ENCODE peak calls at places on chromosome 9, in five cellular contexts. U is stomach, P is neural crest cell, Q is BJ, J is HFFc6. K is an unnamed sample.

GRCh38 chr9:80555782-80556325 is 984.1 kb downstream of the TLE4 start:
- DNase-seq in U (no peak), Q (no peak), P (no peak), J (no peak), K (no peak)

GRCh38 chr9:12785251-12785880 is 10.5 kb downstream of the LURAP1L start:
- DNase-seq in Q (no peak), U (peak), J (no peak), P (no peak), K (no peak)

GRCh38 chr9:96214639-96215038 is 87.3 kb downstream of the HSD17B3 start:
- DNase-seq in J (no peak), P (no peak), U (no peak), Q (no peak), K (no peak)

GRCh38 chr9:22379272-22379671 is 67.4 kb upstream of the DMRTA1 start:
- DNase-seq in P (no peak), J (no peak), U (no peak), Q (no peak), K (no peak)

GRCh38 chr9:127690735-127691134 is 16.1 kb upstream of the CFAP157 start:
- DNase-seq in J (no peak), P (no peak), U (no peak), Q (no peak), K (no peak)

GRCh38 chr9:78054180-78054579 is 22.6 kb upstream of the GNAQ start:
- DNase-seq in Q (no peak), J (no peak), P (no peak), U (no peak), K (no peak)

GRCh38 chr9:15357050-15357653 is 50.1 kb upstream of the TTC39B start:
- DNase-seq in U (peak), P (no peak), J (no peak), Q (no peak), K (no peak)

GRCh38 chr9:111610851-111611250 is 11.4 kb upstream of the PTGR1 start:
- DNase-seq in Q (no peak), P (no peak), U (no peak), J (no peak), K (no peak)

GRCh38 chr9:2385746-2386145 is 235.8 kb upstream of the VLDLR start:
- DNase-seq in U (no peak), Q (no peak), J (no peak), P (no peak), K (no peak)

GRCh38 chr9:109463924-109464625 is 34.0 kb downstream of the PTPN3 start:
- DNase-seq in Q (no peak), J (no peak), U (no peak), P (no peak), K (no peak)

GRCh38 chr9:100674419-100675122 is 96.7 kb downstream of the CAVIN4 start:
- DNase-seq in P (no peak), J (no peak), Q (no peak), U (no peak), K (no peak)

GRCh38 chr9:121305269-121305994 is 37.5 kb downstream of the GSN start:
- DNase-seq in P (no peak), U (peak), Q (no peak), J (no peak), K (no peak)

GRCh38 chr9:88041447-88041846 is 67.1 kb upstream of the CDK20 start:
- DNase-seq in U (no peak), P (no peak), J (peak), Q (no peak), K (no peak)

GRCh38 chr9:108278341-108278740 is 577.4 kb downstream of the ACTL7B start:
- DNase-seq in Q (no peak), P (no peak), J (no peak), U (no peak), K (no peak)

GRCh38 chr9:36110434-36110833 is 26.1 kb upstream of the GLIPR2 start:
- DNase-seq in J (no peak), P (no peak), Q (no peak), U (no peak), K (no peak)
- TF ChIP-seq CTCF in J (peak), P (no peak), Q (no peak), U (no peak), K (no peak)

GRCh38 chr9:134327671-134328231 is 1.5 kb downstream of the RXRA start:
- DNase-seq in J (no peak), P (no peak), Q (no peak), U (no peak), K (no peak)

GRCh38 chr9:134325096-134325812 is 1.0 kb upstream of the RXRA start:
- DNase-seq in P (no peak), U (peak), J (peak), Q (no peak), K (no peak)

GRCh38 chr9:134325813-134326753 is at the start of gene RXRA:
- DNase-seq in P (peak), Q (no peak), J (peak), U (peak), K (no peak)

GRCh38 chr9:134328341-134328840 is 2.1 kb downstream of the RXRA start:
- DNase-seq in Q (no peak), J (no peak), U (peak), P (no peak), K (no peak)

GRCh38 chr9:134326754-134327526 is 685 bp downstream of the RXRA start:
- DNase-seq in J (no peak), U (no peak), Q (no peak), P (peak), K (no peak)
- TF ChIP-seq CTCF in J (no peak), U (no peak), Q (no peak), P (no peak), K (no peak)

DNA sequence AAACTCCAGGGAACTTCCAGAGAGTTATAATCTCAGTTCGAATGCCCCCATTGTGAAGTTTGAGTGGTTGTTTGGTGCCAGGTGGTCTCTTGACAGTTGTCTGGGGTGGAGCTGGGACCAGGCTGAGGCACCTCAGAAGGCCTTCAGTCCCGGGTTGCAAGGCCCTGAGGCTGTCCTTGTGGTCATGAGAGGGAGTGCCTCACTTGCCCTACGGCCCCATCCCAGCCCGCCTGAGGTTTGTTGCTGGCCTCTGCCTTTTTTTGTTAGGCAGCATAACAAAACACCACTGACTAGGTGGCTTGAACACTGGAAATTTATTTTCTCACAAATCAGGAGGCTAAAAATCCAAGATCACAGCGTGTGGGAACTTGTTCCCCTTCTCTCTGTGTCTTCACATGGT is 73.0 kb upstream of the PAPPA start:
- DNase-seq in Q (no peak), J (no peak), U (no peak), P (no peak), K (no peak)
- TF ChIP-seq CTCF in Q (no peak), J (no peak), U (no peak), P (no peak), K (no peak)

GRCh38 chr9:135282001-135282731 is 194.7 kb downstream of the OLFM1 start:
- DNase-seq in J (no peak), P (no peak), Q (no peak), U (peak), K (no peak)
- TF ChIP-seq CTCF in J (no peak), P (no peak), Q (no peak), U (no peak), K (no peak)